ENCODE peak calls at places on chromosomes 11 and 22, in ten cellular contexts. One of them, this sample, is unnamed.

GRCh38 chr11:18668131-18668530 is 30.4 kb upstream of the TMEM86A start:
- DNase-seq in MM.1S: no peak
- DNase-seq in CD8-positive, alpha-beta T cell: no peak
- DNase-seq in suprapubic skin: no peak
- DNase-seq in tibial nerve: no peak
- DNase-seq in spleen: no peak
- DNase-seq in neural progenitor cell: no peak
- DNase-seq in HL-60: no peak
- DNase-seq in heart left ventricle: no peak
- DNase-seq in pancreas: no peak
- DNase-seq in this sample: no peak

GRCh38 chr11:131099013-131099412 is 182.7 kb upstream of the SNX19 start:
- DNase-seq in suprapubic skin: no peak
- DNase-seq in heart left ventricle: no peak
- DNase-seq in neural progenitor cell: no peak
- DNase-seq in tibial nerve: no peak
- DNase-seq in pancreas: no peak
- DNase-seq in CD8-positive, alpha-beta T cell: no peak
- DNase-seq in HL-60: no peak
- DNase-seq in spleen: no peak
- DNase-seq in MM.1S: no peak
- DNase-seq in this sample: no peak

GRCh38 chr11:61058583-61059259 is 43.6 kb upstream of the CD5 start:
- DNase-seq in suprapubic skin: no peak
- DNase-seq in neural progenitor cell: no peak
- DNase-seq in spleen: no peak
- DNase-seq in HL-60: no peak
- DNase-seq in MM.1S: no peak
- DNase-seq in CD8-positive, alpha-beta T cell: no peak
- DNase-seq in pancreas: no peak
- DNase-seq in tibial nerve: no peak
- DNase-seq in heart left ventricle: no peak
- DNase-seq in this sample: no peak

GRCh38 chr11:45180158-45180887 is 33.9 kb downstream of the PRDM11 start:
- DNase-seq in HL-60: peak; percentile 14
- DNase-seq in tibial nerve: no peak
- DNase-seq in CD8-positive, alpha-beta T cell: no peak
- DNase-seq in heart left ventricle: peak; percentile 58
- DNase-seq in suprapubic skin: no peak
- DNase-seq in spleen: peak; percentile 85
- DNase-seq in neural progenitor cell: peak; percentile 81
- DNase-seq in pancreas: peak; percentile 67
- DNase-seq in MM.1S: peak; percentile 57
- DNase-seq in this sample: no peak

GRCh38 chr11:16484434-16484833 is 128.1 kb upstream of the SOX6 start:
- DNase-seq in HL-60: no peak
- DNase-seq in suprapubic skin: no peak
- DNase-seq in CD8-positive, alpha-beta T cell: no peak
- DNase-seq in MM.1S: no peak
- DNase-seq in neural progenitor cell: no peak
- DNase-seq in pancreas: no peak
- DNase-seq in heart left ventricle: no peak
- DNase-seq in tibial nerve: no peak
- DNase-seq in spleen: peak; percentile 47
- DNase-seq in this sample: no peak

GRCh38 chr11:4626207-4627105 is 10.8 kb upstream of the OR51D1 start:
- DNase-seq in CD8-positive, alpha-beta T cell: peak; percentile 47
- DNase-seq in HL-60: peak; percentile 75
- DNase-seq in MM.1S: peak; percentile 82
- DNase-seq in heart left ventricle: peak; percentile 52
- DNase-seq in suprapubic skin: no peak
- DNase-seq in spleen: no peak
- DNase-seq in pancreas: peak; percentile 21
- DNase-seq in tibial nerve: no peak
- DNase-seq in neural progenitor cell: peak; percentile 92
- DNase-seq in this sample: peak; percentile 27

GRCh38 chr11:34501500-34501899 is 12.1 kb downstream of the ELF5 start:
- DNase-seq in MM.1S: no peak
- DNase-seq in tibial nerve: no peak
- DNase-seq in pancreas: no peak
- DNase-seq in CD8-positive, alpha-beta T cell: no peak
- DNase-seq in heart left ventricle: no peak
- DNase-seq in suprapubic skin: no peak
- DNase-seq in spleen: no peak
- DNase-seq in neural progenitor cell: peak; percentile 26
- DNase-seq in HL-60: peak; percentile 60
- DNase-seq in this sample: peak; percentile 83

GRCh38 chr22:24427500-24428164 is at the start of gene ADORA2A:
- DNase-seq in neural progenitor cell: no peak
- DNase-seq in pancreas: no peak
- DNase-seq in HL-60: peak; percentile 86
- DNase-seq in CD8-positive, alpha-beta T cell: peak; percentile 86
- DNase-seq in heart left ventricle: no peak
- DNase-seq in spleen: peak; percentile 99
- DNase-seq in MM.1S: peak; percentile 91
- DNase-seq in tibial nerve: no peak
- DNase-seq in suprapubic skin: no peak
- DNase-seq in this sample: no peak

GRCh38 chr11:12687740-12688139 is 13.5 kb downstream of the TEAD1 start:
- DNase-seq in tibial nerve: no peak
- DNase-seq in MM.1S: no peak
- DNase-seq in pancreas: peak; percentile 28
- DNase-seq in HL-60: no peak
- DNase-seq in CD8-positive, alpha-beta T cell: no peak
- DNase-seq in spleen: no peak
- DNase-seq in neural progenitor cell: no peak
- DNase-seq in heart left ventricle: no peak
- DNase-seq in suprapubic skin: no peak
- DNase-seq in this sample: no peak

GRCh38 chr11:26578998-26579635 is 7.1 kb upstream of the MUC15 start:
- DNase-seq in heart left ventricle: no peak
- DNase-seq in neural progenitor cell: no peak
- DNase-seq in suprapubic skin: no peak
- DNase-seq in pancreas: no peak
- DNase-seq in spleen: no peak
- DNase-seq in tibial nerve: no peak
- DNase-seq in HL-60: no peak
- DNase-seq in CD8-positive, alpha-beta T cell: no peak
- DNase-seq in MM.1S: no peak
- DNase-seq in this sample: no peak

GRCh38 chr22:42959472-42960145 is 55.3 kb downstream of the PACSIN2 start:
- DNase-seq in spleen: no peak
- DNase-seq in suprapubic skin: peak; percentile 64
- DNase-seq in heart left ventricle: peak; percentile 72
- DNase-seq in pancreas: peak; percentile 85
- DNase-seq in MM.1S: no peak
- DNase-seq in tibial nerve: no peak
- DNase-seq in neural progenitor cell: no peak
- DNase-seq in HL-60: peak; percentile 68
- DNase-seq in CD8-positive, alpha-beta T cell: no peak
- DNase-seq in this sample: peak; percentile 96
- H3K4me3 ChIP-seq in spleen: no peak overlapping the region
- H3K4me3 ChIP-seq in suprapubic skin: peak overlapping the region; percentile 24
- H3K4me3 ChIP-seq in heart left ventricle: peak overlapping the region; percentile 50
- H3K4me3 ChIP-seq in pancreas: peak overlapping the region; percentile 32
- H3K4me3 ChIP-seq in MM.1S: no peak overlapping the region
- H3K4me3 ChIP-seq in tibial nerve: no peak overlapping the region
- H3K4me3 ChIP-seq in neural progenitor cell: no peak overlapping the region
- H3K4me3 ChIP-seq in HL-60: no peak overlapping the region
- H3K4me3 ChIP-seq in CD8-positive, alpha-beta T cell: no peak overlapping the region
- H3K4me3 ChIP-seq in this sample: peak overlapping the region; percentile 38

DNA sequence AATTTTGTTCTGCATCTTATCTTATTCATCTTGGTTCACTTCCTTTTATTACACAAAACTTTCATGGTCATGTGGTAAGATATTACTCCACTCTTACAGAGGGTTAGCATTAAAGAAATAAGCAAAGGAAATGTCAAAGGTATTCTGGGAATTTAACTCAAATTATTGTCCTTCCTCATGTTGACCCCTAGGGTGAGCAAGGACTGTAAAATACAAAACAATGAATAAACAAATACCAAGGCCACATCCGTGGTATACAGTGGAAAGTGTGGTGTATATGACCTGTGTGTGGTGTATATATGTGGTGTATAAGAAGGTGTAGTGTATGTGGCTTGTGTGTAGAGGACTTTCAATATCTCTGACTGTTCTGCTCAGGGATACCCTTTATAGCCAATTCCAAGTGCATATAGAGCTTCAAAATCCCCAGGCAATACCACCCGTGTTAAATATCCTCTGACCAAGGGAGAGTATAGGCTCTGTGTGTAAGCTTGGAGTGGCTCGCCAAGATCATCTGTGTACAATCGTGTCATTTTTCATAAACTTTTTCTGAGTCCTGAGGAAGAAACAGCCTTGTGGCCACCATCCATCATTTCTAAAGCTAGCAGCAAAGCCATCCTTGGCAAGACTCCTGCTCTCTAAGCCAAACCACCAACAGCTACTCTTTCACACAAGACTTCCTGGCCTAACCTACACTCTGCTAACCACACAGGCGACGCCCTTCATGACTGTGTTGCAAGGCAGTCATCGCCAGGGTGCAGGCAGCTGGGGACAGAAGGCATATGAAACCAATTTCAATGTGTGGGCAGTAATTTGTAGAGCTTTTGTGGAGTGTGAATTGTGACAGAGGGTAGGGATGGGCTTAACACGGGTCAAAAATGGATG is 548.0 kb downstream of the ETS1 start:
- DNase-seq in HL-60: peak; percentile 97
- DNase-seq in heart left ventricle: no peak
- DNase-seq in pancreas: no peak
- DNase-seq in spleen: peak; percentile 91
- DNase-seq in MM.1S: peak; percentile 85
- DNase-seq in tibial nerve: no peak
- DNase-seq in suprapubic skin: peak; percentile 65
- DNase-seq in CD8-positive, alpha-beta T cell: peak; percentile 71
- DNase-seq in neural progenitor cell: no peak
- DNase-seq in this sample: no peak
- TF ChIP-seq CTCF in HL-60: no peak
- TF ChIP-seq CTCF in heart left ventricle: no peak
- TF ChIP-seq CTCF in pancreas: no peak
- TF ChIP-seq CTCF in spleen: no peak
- TF ChIP-seq CTCF in MM.1S: no peak
- TF ChIP-seq CTCF in tibial nerve: no peak
- TF ChIP-seq CTCF in suprapubic skin: no peak
- TF ChIP-seq CTCF in CD8-positive, alpha-beta T cell: peak; percentile 22
- TF ChIP-seq CTCF in neural progenitor cell: no peak
- TF ChIP-seq CTCF in this sample: peak; percentile 5

GRCh38 chr22:45262931-45263789 is 21.6 kb upstream of the UPK3A start:
- DNase-seq in spleen: peak; percentile 90
- DNase-seq in HL-60: peak; percentile 94
- DNase-seq in neural progenitor cell: no peak
- DNase-seq in pancreas: no peak
- DNase-seq in heart left ventricle: peak; percentile 24
- DNase-seq in MM.1S: peak; percentile 51
- DNase-seq in CD8-positive, alpha-beta T cell: no peak
- DNase-seq in tibial nerve: no peak
- DNase-seq in suprapubic skin: no peak
- DNase-seq in this sample: no peak
- H3K4me3 ChIP-seq in spleen: no peak overlapping the region
- H3K4me3 ChIP-seq in HL-60: peak overlapping the region; percentile 1
- H3K4me3 ChIP-seq in neural progenitor cell: no peak overlapping the region
- H3K4me3 ChIP-seq in pancreas: no peak overlapping the region
- H3K4me3 ChIP-seq in heart left ventricle: no peak overlapping the region
- H3K4me3 ChIP-seq in MM.1S: no peak overlapping the region
- H3K4me3 ChIP-seq in CD8-positive, alpha-beta T cell: no peak overlapping the region
- H3K4me3 ChIP-seq in tibial nerve: no peak overlapping the region
- H3K4me3 ChIP-seq in suprapubic skin: no peak overlapping the region
- H3K4me3 ChIP-seq in this sample: no peak overlapping the region

GRCh38 chr11:10750838-10751580 is at the start of gene CTR9:
- DNase-seq in spleen: peak; percentile 99
- DNase-seq in pancreas: peak; percentile 94
- DNase-seq in HL-60: peak; percentile 96
- DNase-seq in CD8-positive, alpha-beta T cell: peak; percentile 90
- DNase-seq in heart left ventricle: peak; percentile 93
- DNase-seq in MM.1S: peak; percentile 92
- DNase-seq in neural progenitor cell: peak; percentile 97
- DNase-seq in tibial nerve: peak; percentile 85
- DNase-seq in suprapubic skin: peak; percentile 97
- DNase-seq in this sample: peak; percentile 71
- TF ChIP-seq CTCF in spleen: no peak
- TF ChIP-seq CTCF in pancreas: no peak
- TF ChIP-seq CTCF in HL-60: no peak
- TF ChIP-seq CTCF in CD8-positive, alpha-beta T cell: no peak
- TF ChIP-seq CTCF in heart left ventricle: peak; percentile 49
- TF ChIP-seq CTCF in MM.1S: peak; percentile 22
- TF ChIP-seq CTCF in neural progenitor cell: peak; percentile 32
- TF ChIP-seq CTCF in tibial nerve: peak; percentile 40
- TF ChIP-seq CTCF in suprapubic skin: no peak
- TF ChIP-seq CTCF in this sample: peak; percentile 18

DNA sequence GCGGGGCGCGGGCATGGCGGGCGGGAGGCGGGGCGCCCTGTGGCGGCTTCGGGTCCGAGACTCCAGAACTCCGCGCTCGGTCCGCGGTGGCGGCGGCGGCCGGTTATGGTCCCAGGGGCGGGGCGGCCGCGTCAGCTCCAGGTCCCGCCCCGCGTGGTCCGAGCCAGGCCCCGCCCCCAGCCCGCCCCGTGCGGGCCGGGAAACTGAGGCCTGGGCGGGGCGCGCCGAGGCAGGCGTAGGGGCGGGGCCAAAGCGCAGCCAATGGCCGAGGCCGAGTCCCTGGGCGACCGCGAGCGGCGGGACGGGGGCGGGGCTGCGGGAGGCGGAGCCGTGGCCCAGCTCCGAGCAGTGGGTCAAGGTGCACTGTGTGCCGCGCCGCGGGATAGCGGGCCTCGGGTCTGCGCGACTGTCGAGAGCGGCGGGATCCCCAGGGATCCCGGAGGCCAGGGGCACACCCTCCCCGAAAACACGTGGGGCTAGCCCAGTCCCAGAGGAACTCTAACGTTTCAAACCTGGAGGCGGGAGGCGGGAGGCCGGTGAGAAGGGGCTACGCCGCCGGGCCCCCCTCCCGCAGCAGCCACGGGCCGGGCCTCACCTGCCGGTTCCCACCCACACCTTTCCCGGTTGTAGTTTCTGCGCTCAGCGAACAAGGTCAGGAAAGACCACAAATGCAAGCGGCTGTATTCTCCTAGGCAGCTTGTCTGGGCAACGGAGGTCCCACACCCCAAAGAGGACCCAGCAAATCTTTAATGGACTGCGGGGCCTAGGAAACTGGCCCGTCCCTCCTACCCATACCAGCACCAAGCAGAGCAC is at the start of gene SLC25A1:
- DNase-seq in heart left ventricle: peak; percentile 92
- DNase-seq in HL-60: peak; percentile 78
- DNase-seq in pancreas: peak; percentile 95
- DNase-seq in tibial nerve: peak; percentile 88
- DNase-seq in CD8-positive, alpha-beta T cell: peak; percentile 74
- DNase-seq in neural progenitor cell: peak; percentile 96
- DNase-seq in spleen: peak; percentile 95
- DNase-seq in MM.1S: peak; percentile 92
- DNase-seq in suprapubic skin: peak; percentile 91
- DNase-seq in this sample: no peak
- H3K4me3 ChIP-seq in heart left ventricle: peak within 1 kb of the TSS; percentile 83
- H3K4me3 ChIP-seq in HL-60: peak within 1 kb of the TSS; percentile 72
- H3K4me3 ChIP-seq in pancreas: peak within 1 kb of the TSS; percentile 92
- H3K4me3 ChIP-seq in tibial nerve: peak within 1 kb of the TSS; percentile 91
- H3K4me3 ChIP-seq in CD8-positive, alpha-beta T cell: peak within 1 kb of the TSS; percentile 68
- H3K4me3 ChIP-seq in neural progenitor cell: peak within 1 kb of the TSS; percentile 100
- H3K4me3 ChIP-seq in spleen: peak within 1 kb of the TSS; percentile 80
- H3K4me3 ChIP-seq in MM.1S: peak within 1 kb of the TSS; percentile 78
- H3K4me3 ChIP-seq in suprapubic skin: peak within 1 kb of the TSS; percentile 94
- H3K4me3 ChIP-seq in this sample: peak within 1 kb of the TSS; percentile 56

This sample was measured in retinal pigment epithelial cell.